ENCODE peak calls at places on chromosomes 4 and X, in four cellular contexts. A, B, F and D are unnamed samples.

GRCh38 chr4:55329012-55329411 is 17.0 kb upstream of the SRD5A3 start:
- DNase-seq in A (no peak), B (no peak), F (no peak), D (no peak)

GRCh38 chr4:29708473-29708872 is 1011.7 kb upstream of the PCDH7 start:
- DNase-seq in A (no peak), B (no peak), F (no peak), D (no peak)

GRCh38 chr4:24282446-24282845 is 301.9 kb downstream of the DHX15 start:
- DNase-seq in A (no peak), B (no peak), F (no peak), D (no peak)

GRCh38 chr4:2534904-2535385 is 1.5 kb upstream of the FAM193A start:
- DNase-seq in A (peak), B (no peak), F (no peak), D (no peak)

GRCh38 chr4:149140841-149141240 is 674.8 kb downstream of the IQCM start:
- DNase-seq in A (no peak), B (no peak), F (no peak), D (no peak)

GRCh38 chrX:32137525-32137924 is 1065.7 kb upstream of the FTHL17 start:
- DNase-seq in A (no peak), B (no peak), F (no peak), D (no peak)

GRCh38 chrX:40086569-40087335 is 11.0 kb downstream of the BCOR start:
- DNase-seq in A (no peak), B (no peak), F (no peak), D (no peak)

GRCh38 chr4:141972950-141973349 is 336.6 kb downstream of the IL15 start:
- DNase-seq in A (no peak), B (no peak), F (no peak), D (no peak)

GRCh38 chr4:6555519-6555918 is 19.5 kb upstream of the MAN2B2 start:
- DNase-seq in A (no peak), B (no peak), F (no peak), D (no peak)
- TF ChIP-seq TARDBP in A (no peak), B (no peak), F (no peak), D (no peak)

GRCh38 chr4:77092832-77093800 is 17.3 kb upstream of the CCNI start:
- DNase-seq in A (no peak), B (no peak), F (no peak), D (no peak)
- TF ChIP-seq TARDBP in A (no peak), B (no peak), F (no peak), D (no peak)

DNA sequence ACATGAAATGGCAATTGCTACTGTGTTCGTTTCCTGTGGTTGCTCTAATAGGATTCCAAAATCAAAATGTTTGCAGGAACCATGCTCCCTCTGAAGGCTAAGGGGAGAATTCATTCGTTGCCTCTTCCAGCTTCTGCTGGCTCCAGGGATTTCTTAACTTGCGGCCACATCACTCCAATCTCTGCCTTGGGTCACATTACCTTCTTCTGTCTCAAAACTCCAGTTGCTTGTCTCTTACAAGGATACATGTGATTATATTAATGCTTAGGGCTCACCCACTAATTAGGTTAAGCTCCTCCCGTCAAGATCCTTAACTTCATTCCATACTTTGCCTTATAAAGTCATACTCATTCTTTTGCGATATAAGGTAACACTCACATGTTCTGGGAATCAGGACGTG is 208.4 kb downstream of the RBM46 start:
- DNase-seq in A (no peak), B (no peak), F (no peak), D (no peak)
- TF ChIP-seq TARDBP in A (no peak), B (no peak), F (no peak), D (no peak)

GRCh38 chrX:36961590-36961989 is 46.6 kb upstream of the FAM47C start:
- DNase-seq in A (peak), B (no peak), F (no peak), D (peak)

GRCh38 chrX:36963069-36963808 is 44.9 kb upstream of the FAM47C start:
- DNase-seq in A (no peak), B (no peak), F (no peak), D (no peak)

GRCh38 chrX:36957425-36958328 is 50.5 kb upstream of the FAM47C start:
- DNase-seq in A (no peak), B (no peak), F (no peak), D (peak)
- TF ChIP-seq TARDBP in A (no peak), B (no peak), F (no peak), D (no peak)